ENCODE peak calls at places on chromosomes 3 and 15, in six cellular contexts. U, J, R, O, M and S are unnamed samples.

GRCh38 chr3:14379842-14380241 is 22.6 kb upstream of the SLC6A6 start:
- DNase-seq in M (no peak), J (no peak), U (no peak), R (no peak), O (no peak), S (no peak)

GRCh38 chr15:66294932-66295235 is 1.5 kb downstream of the DIS3L start:
- DNase-seq in R (no peak), O (no peak), J (peak), U (no peak), M (peak), S (no peak)

GRCh38 chr3:122055215-122055614 is at the start of gene CD86:
- DNase-seq in M (no peak), O (no peak), U (no peak), R (no peak), J (no peak), S (no peak)

GRCh38 chr3:56691165-56692000 is 8.3 kb upstream of the TASOR start:
- DNase-seq in U (no peak), O (no peak), J (peak), M (no peak), R (no peak), S (no peak)

GRCh38 chr3:178690571-178690970 is 154.3 kb downstream of the KCNMB2 start:
- DNase-seq in J (no peak), R (no peak), U (no peak), M (no peak), O (no peak), S (no peak)

GRCh38 chr3:13709706-13710105 is 160.8 kb downstream of the FBLN2 start:
- DNase-seq in J (no peak), R (no peak), O (no peak), U (no peak), M (no peak), S (peak)

GRCh38 chr3:17974206-17974841 is 231.9 kb upstream of the TBC1D5 start:
- DNase-seq in O (no peak), J (peak), M (no peak), U (no peak), R (no peak), S (no peak)

GRCh38 chr15:65086680-65087111 is 10.2 kb downstream of the KBTBD13 start:
- DNase-seq in M (no peak), O (no peak), J (peak), U (no peak), R (no peak), S (no peak)

GRCh38 chr3:132595036-132595435 is 2.0 kb upstream of the ACKR4 start:
- DNase-seq in O (no peak), M (peak), U (no peak), J (peak), R (no peak), S (no peak)

GRCh38 chr3:61810953-61811497 is 249.7 kb downstream of the PTPRG start:
- DNase-seq in U (no peak), J (no peak), R (no peak), M (no peak), O (no peak), S (no peak)

GRCh38 chr3:68764554-68764953 is 167.8 kb downstream of the TAFA4 start:
- DNase-seq in J (no peak), R (no peak), O (no peak), M (no peak), U (no peak), S (no peak)

GRCh38 chr3:195774917-195775316 is 36.8 kb downstream of the MUC4 start:
- DNase-seq in O (no peak), M (no peak), J (peak), R (no peak), U (peak), S (no peak)

GRCh38 chr3:52222319-52223221 is 2.9 kb downstream of the TLR9 start:
- DNase-seq in R (no peak), O (no peak), U (no peak), M (no peak), J (no peak), S (no peak)

GRCh38 chr3:179067839-179068238 is 3.8 kb downstream of the ZMAT3 start:
- DNase-seq in M (no peak), R (no peak), J (no peak), U (peak), O (no peak), S (no peak)

GRCh38 chr15:69126054-69126469 is 34.4 kb upstream of the GLCE start:
- DNase-seq in R (no peak), J (no peak), U (no peak), M (peak), O (no peak), S (no peak)

GRCh38 chr15:53917109-53917508 is 61.1 kb upstream of the UNC13C start:
- DNase-seq in U (no peak), J (no peak), R (no peak), M (no peak), O (no peak), S (no peak)

GRCh38 chr3:67617518-67617917 is 36.9 kb downstream of the SUCLG2 start:
- DNase-seq in M (no peak), O (no peak), U (no peak), J (no peak), R (no peak), S (no peak)

GRCh38 chr3:120369000-120369399 is 19.8 kb upstream of the LRRC58 start:
- DNase-seq in J (no peak), M (no peak), U (no peak), O (no peak), R (no peak), S (no peak)